ENCODE peak calls at places on chromosomes 11 and 22, in seven cellular contexts. One of them, this sample, is unnamed.

GRCh38 chr11:33606762-33607161 is 93.9 kb downstream of the C11orf91 start:
- DNase-seq in prostate gland: no peak
- DNase-seq in neural progenitor cell: no peak
- DNase-seq in mucosa of descending colon: no peak
- DNase-seq in fibroblast of lung: no peak
- DNase-seq in HFF-Myc: no peak
- DNase-seq in heart left ventricle: no peak
- DNase-seq in this sample: no peak

GRCh38 chr22:49574205-49574604 is 253.5 kb downstream of the BRD1 start:
- DNase-seq in prostate gland: no peak
- DNase-seq in neural progenitor cell: no peak
- DNase-seq in mucosa of descending colon: no peak
- DNase-seq in fibroblast of lung: no peak
- DNase-seq in HFF-Myc: no peak
- DNase-seq in heart left ventricle: no peak
- DNase-seq in this sample: no peak

GRCh38 chr11:116719102-116719501 is 53.7 kb downstream of the BUD13 start:
- DNase-seq in prostate gland: no peak
- DNase-seq in neural progenitor cell: no peak
- DNase-seq in mucosa of descending colon: no peak
- DNase-seq in fibroblast of lung: no peak
- DNase-seq in HFF-Myc: no peak
- DNase-seq in heart left ventricle: no peak
- DNase-seq in this sample: no peak

GRCh38 chr11:75763846-75764245 is 4.7 kb upstream of the DGAT2 start:
- DNase-seq in prostate gland: no peak
- DNase-seq in neural progenitor cell: no peak
- DNase-seq in mucosa of descending colon: no peak
- DNase-seq in fibroblast of lung: no peak
- DNase-seq in HFF-Myc: no peak
- DNase-seq in heart left ventricle: no peak
- DNase-seq in this sample: no peak

GRCh38 chr11:6079463-6079862 is 28.0 kb upstream of the OR56B4 start:
- DNase-seq in prostate gland: no peak
- DNase-seq in neural progenitor cell: no peak
- DNase-seq in mucosa of descending colon: no peak
- DNase-seq in fibroblast of lung: no peak
- DNase-seq in HFF-Myc: no peak
- DNase-seq in heart left ventricle: no peak
- DNase-seq in this sample: no peak

GRCh38 chr11:29321293-29322132 is 695.3 kb downstream of the KCNA4 start:
- DNase-seq in prostate gland: no peak
- DNase-seq in neural progenitor cell: no peak
- DNase-seq in mucosa of descending colon: no peak
- DNase-seq in fibroblast of lung: peak; percentile 93
- DNase-seq in HFF-Myc: no peak
- DNase-seq in heart left ventricle: no peak
- DNase-seq in this sample: no peak

GRCh38 chr11:134468081-134468668 is 56.1 kb upstream of the B3GAT1 start:
- DNase-seq in prostate gland: no peak
- DNase-seq in neural progenitor cell: no peak
- DNase-seq in mucosa of descending colon: peak; percentile 74
- DNase-seq in fibroblast of lung: no peak
- DNase-seq in HFF-Myc: no peak
- DNase-seq in heart left ventricle: no peak
- DNase-seq in this sample: no peak

GRCh38 chr11:93549986-93550385 is 6.8 kb upstream of the SMCO4 start:
- DNase-seq in prostate gland: no peak
- DNase-seq in neural progenitor cell: no peak
- DNase-seq in mucosa of descending colon: no peak
- DNase-seq in fibroblast of lung: no peak
- DNase-seq in HFF-Myc: no peak
- DNase-seq in heart left ventricle: no peak
- DNase-seq in this sample: no peak

GRCh38 chr22:16956290-16956689 is 51.7 kb downstream of the GAB4 start:
- DNase-seq in prostate gland: no peak
- DNase-seq in neural progenitor cell: no peak
- DNase-seq in mucosa of descending colon: no peak
- DNase-seq in fibroblast of lung: no peak
- DNase-seq in HFF-Myc: no peak
- DNase-seq in heart left ventricle: no peak
- DNase-seq in this sample: no peak

GRCh38 chr11:111069076-111069475 is 176.4 kb upstream of the POU2AF2 start:
- DNase-seq in prostate gland: no peak
- DNase-seq in neural progenitor cell: peak; percentile 15
- DNase-seq in mucosa of descending colon: no peak
- DNase-seq in fibroblast of lung: peak; percentile 36
- DNase-seq in HFF-Myc: peak; percentile 10
- DNase-seq in heart left ventricle: no peak
- DNase-seq in this sample: no peak

GRCh38 chr11:76773921-76774361 is 9.2 kb upstream of the TSKU start:
- DNase-seq in prostate gland: peak; percentile 77
- DNase-seq in neural progenitor cell: no peak
- DNase-seq in mucosa of descending colon: no peak
- DNase-seq in fibroblast of lung: no peak
- DNase-seq in HFF-Myc: no peak
- DNase-seq in heart left ventricle: peak; percentile 71
- DNase-seq in this sample: no peak

GRCh38 chr11:76321340-76321739 is 59.6 kb downstream of the THAP12 start:
- DNase-seq in prostate gland: no peak
- DNase-seq in neural progenitor cell: no peak
- DNase-seq in mucosa of descending colon: no peak
- DNase-seq in fibroblast of lung: no peak
- DNase-seq in HFF-Myc: no peak
- DNase-seq in heart left ventricle: no peak
- DNase-seq in this sample: no peak

GRCh38 chr11:118643142-118643994 is 36.0 kb downstream of the PHLDB1 start:
- DNase-seq in prostate gland: no peak
- DNase-seq in neural progenitor cell: no peak
- DNase-seq in mucosa of descending colon: no peak
- DNase-seq in fibroblast of lung: no peak
- DNase-seq in HFF-Myc: no peak
- DNase-seq in heart left ventricle: peak; percentile 79
- DNase-seq in this sample: no peak

GRCh38 chr11:83448686-83449085 is 162.5 kb upstream of the CCDC90B start:
- DNase-seq in prostate gland: no peak
- DNase-seq in neural progenitor cell: no peak
- DNase-seq in mucosa of descending colon: no peak
- DNase-seq in fibroblast of lung: no peak
- DNase-seq in HFF-Myc: no peak
- DNase-seq in heart left ventricle: no peak
- DNase-seq in this sample: no peak

GRCh38 chr11:6782720-6783119 is at the start of gene OR2AG1:
- DNase-seq in prostate gland: no peak
- DNase-seq in neural progenitor cell: no peak
- DNase-seq in mucosa of descending colon: no peak
- DNase-seq in fibroblast of lung: no peak
- DNase-seq in HFF-Myc: no peak
- DNase-seq in heart left ventricle: no peak
- DNase-seq in this sample: no peak

GRCh38 chr22:19805821-19806212 is 45.2 kb downstream of the TBX1 start:
- DNase-seq in prostate gland: no peak
- DNase-seq in neural progenitor cell: no peak
- DNase-seq in mucosa of descending colon: no peak
- DNase-seq in fibroblast of lung: no peak
- DNase-seq in HFF-Myc: no peak
- DNase-seq in heart left ventricle: no peak
- DNase-seq in this sample: no peak

GRCh38 chr11:353315-353857 is 15.9 kb upstream of the B4GALNT4 start:
- DNase-seq in prostate gland: peak; percentile 88
- DNase-seq in neural progenitor cell: no peak
- DNase-seq in mucosa of descending colon: peak; percentile 80
- DNase-seq in fibroblast of lung: peak; percentile 70
- DNase-seq in HFF-Myc: peak; percentile 54
- DNase-seq in heart left ventricle: peak; percentile 90
- DNase-seq in this sample: no peak

GRCh38 chr11:11757871-11758270 is 83.9 kb upstream of the USP47 start:
- DNase-seq in prostate gland: no peak
- DNase-seq in neural progenitor cell: peak; percentile 13
- DNase-seq in mucosa of descending colon: no peak
- DNase-seq in fibroblast of lung: no peak
- DNase-seq in HFF-Myc: no peak
- DNase-seq in heart left ventricle: no peak
- DNase-seq in this sample: no peak

GRCh38 chr11:67542169-67542568 is 18.9 kb upstream of the CABP2 start:
- DNase-seq in prostate gland: no peak
- DNase-seq in neural progenitor cell: no peak
- DNase-seq in mucosa of descending colon: no peak
- DNase-seq in fibroblast of lung: no peak
- DNase-seq in HFF-Myc: no peak
- DNase-seq in heart left ventricle: no peak
- DNase-seq in this sample: no peak

GRCh38 chr11:67544591-67545242 is 21.5 kb upstream of the CABP2 start:
- DNase-seq in prostate gland: no peak
- DNase-seq in neural progenitor cell: no peak
- DNase-seq in mucosa of descending colon: no peak
- DNase-seq in fibroblast of lung: no peak
- DNase-seq in HFF-Myc: no peak
- DNase-seq in heart left ventricle: no peak
- DNase-seq in this sample: no peak

GRCh38 chr11:67543585-67543984 is 20.3 kb upstream of the CABP2 start:
- DNase-seq in prostate gland: no peak
- DNase-seq in neural progenitor cell: no peak
- DNase-seq in mucosa of descending colon: no peak
- DNase-seq in fibroblast of lung: no peak
- DNase-seq in HFF-Myc: no peak
- DNase-seq in heart left ventricle: no peak
- DNase-seq in this sample: no peak

GRCh38 chr11:67541198-67541597 is 18.0 kb upstream of the CABP2 start:
- DNase-seq in prostate gland: no peak
- DNase-seq in neural progenitor cell: no peak
- DNase-seq in mucosa of descending colon: no peak
- DNase-seq in fibroblast of lung: no peak
- DNase-seq in HFF-Myc: no peak
- DNase-seq in heart left ventricle: no peak
- DNase-seq in this sample: no peak

GRCh38 chr11:67542971-67543370 is 19.7 kb upstream of the CABP2 start:
- DNase-seq in prostate gland: no peak
- DNase-seq in neural progenitor cell: peak; percentile 35
- DNase-seq in mucosa of descending colon: no peak
- DNase-seq in fibroblast of lung: no peak
- DNase-seq in HFF-Myc: no peak
- DNase-seq in heart left ventricle: no peak
- DNase-seq in this sample: no peak
- H3K4me3 ChIP-seq in prostate gland: no peak overlapping the region
- H3K4me3 ChIP-seq in neural progenitor cell: no peak overlapping the region
- H3K4me3 ChIP-seq in mucosa of descending colon: no peak overlapping the region
- H3K4me3 ChIP-seq in fibroblast of lung: no peak overlapping the region
- H3K4me3 ChIP-seq in HFF-Myc: no peak overlapping the region
- H3K4me3 ChIP-seq in heart left ventricle: no peak overlapping the region
- H3K4me3 ChIP-seq in this sample: no peak overlapping the region

GRCh38 chr11:88886796-88887195 is 179.0 kb downstream of the GRM5 start:
- DNase-seq in prostate gland: no peak
- DNase-seq in neural progenitor cell: peak; percentile 70
- DNase-seq in mucosa of descending colon: no peak
- DNase-seq in fibroblast of lung: no peak
- DNase-seq in HFF-Myc: peak; percentile 54
- DNase-seq in heart left ventricle: no peak
- DNase-seq in this sample: no peak
- TF ChIP-seq CTCF in prostate gland: no peak
- TF ChIP-seq CTCF in neural progenitor cell: peak; percentile 62
- TF ChIP-seq CTCF in mucosa of descending colon: no peak
- TF ChIP-seq CTCF in fibroblast of lung: peak; percentile 44
- TF ChIP-seq CTCF in HFF-Myc: peak; percentile 55
- TF ChIP-seq CTCF in heart left ventricle: no peak
- TF ChIP-seq CTCF in this sample: peak; percentile 46

GRCh38 chr22:30572840-30573593 is 1.4 kb downstream of the GAL3ST1 start:
- DNase-seq in prostate gland: no peak
- DNase-seq in neural progenitor cell: no peak
- DNase-seq in mucosa of descending colon: no peak
- DNase-seq in fibroblast of lung: no peak
- DNase-seq in HFF-Myc: no peak
- DNase-seq in heart left ventricle: no peak
- DNase-seq in this sample: no peak

GRCh38 chr22:30575859-30576258 is 1.4 kb upstream of the GAL3ST1 start:
- DNase-seq in prostate gland: no peak
- DNase-seq in neural progenitor cell: no peak
- DNase-seq in mucosa of descending colon: peak; percentile 49
- DNase-seq in fibroblast of lung: no peak
- DNase-seq in HFF-Myc: no peak
- DNase-seq in heart left ventricle: no peak
- DNase-seq in this sample: no peak

GRCh38 chr22:30573594-30574094 is 821 bp downstream of the GAL3ST1 start:
- DNase-seq in prostate gland: no peak
- DNase-seq in neural progenitor cell: no peak
- DNase-seq in mucosa of descending colon: no peak
- DNase-seq in fibroblast of lung: no peak
- DNase-seq in HFF-Myc: no peak
- DNase-seq in heart left ventricle: no peak
- DNase-seq in this sample: no peak

GRCh38 chr22:30575011-30575671 is 676 bp upstream of the GAL3ST1 start:
- DNase-seq in prostate gland: no peak
- DNase-seq in neural progenitor cell: peak; percentile 31
- DNase-seq in mucosa of descending colon: no peak
- DNase-seq in fibroblast of lung: peak; percentile 84
- DNase-seq in HFF-Myc: no peak
- DNase-seq in heart left ventricle: peak; percentile 40
- DNase-seq in this sample: no peak

DNA sequence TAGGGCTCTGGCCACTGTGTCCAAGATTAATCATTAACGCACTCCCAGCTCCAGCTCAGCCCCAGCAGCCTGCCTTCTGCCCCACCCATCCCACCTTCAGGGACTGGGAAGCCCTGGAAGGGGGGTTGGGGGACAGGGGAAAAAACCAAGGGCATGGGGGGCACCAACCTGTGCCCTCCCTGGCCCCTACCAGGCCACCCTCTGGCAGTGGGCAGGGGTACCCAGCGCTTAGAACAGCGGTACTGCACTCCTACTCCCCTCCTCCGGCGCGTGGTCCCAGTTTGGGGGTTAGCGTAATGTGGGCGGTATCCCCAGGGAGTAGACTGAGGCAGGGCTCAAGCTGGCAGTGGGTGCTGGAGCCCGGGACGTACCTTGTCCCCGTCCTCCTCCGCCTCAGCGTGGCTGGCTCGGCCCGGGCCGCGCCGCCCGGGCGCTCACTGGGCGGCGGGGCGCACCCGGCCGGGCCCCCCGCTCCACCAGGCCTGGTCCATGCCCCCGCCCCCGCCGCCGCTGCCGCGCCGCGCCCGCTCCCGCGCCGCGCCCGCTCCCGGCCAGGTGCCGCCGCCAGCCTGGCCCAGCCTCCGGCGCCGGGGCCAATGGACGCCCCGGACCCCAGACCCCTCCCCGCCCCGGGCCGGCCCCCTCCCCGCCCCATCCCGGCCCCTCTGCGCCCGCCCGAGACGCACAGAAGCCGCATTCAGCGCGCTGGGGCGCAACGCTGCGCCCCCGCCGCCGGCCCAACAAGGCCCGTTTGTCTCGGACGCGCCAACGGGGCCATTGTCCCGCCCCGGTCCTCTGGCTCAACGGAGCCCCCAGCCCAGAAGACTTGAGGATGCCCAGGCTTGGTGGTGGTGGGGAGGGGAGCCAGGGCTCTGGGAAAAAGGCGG is at the start of gene GAL3ST1:
- DNase-seq in prostate gland: no peak
- DNase-seq in neural progenitor cell: peak; percentile 80
- DNase-seq in mucosa of descending colon: no peak
- DNase-seq in fibroblast of lung: no peak
- DNase-seq in HFF-Myc: no peak
- DNase-seq in heart left ventricle: no peak
- DNase-seq in this sample: no peak
- H3K4me3 ChIP-seq in prostate gland: peak within 1 kb of the TSS; percentile 21
- H3K4me3 ChIP-seq in neural progenitor cell: peak within 1 kb of the TSS; percentile 70
- H3K4me3 ChIP-seq in mucosa of descending colon: peak within 1 kb of the TSS; percentile 9
- H3K4me3 ChIP-seq in fibroblast of lung: no peak within 1 kb of the TSS
- H3K4me3 ChIP-seq in HFF-Myc: no peak within 1 kb of the TSS
- H3K4me3 ChIP-seq in heart left ventricle: no peak within 1 kb of the TSS
- H3K4me3 ChIP-seq in this sample: peak within 1 kb of the TSS; percentile 56

GRCh38 chr11:65593518-65594414 is 1.8 kb downstream of the KCNK7 start:
- DNase-seq in prostate gland: no peak
- DNase-seq in neural progenitor cell: peak; percentile 73
- DNase-seq in mucosa of descending colon: no peak
- DNase-seq in fibroblast of lung: peak; percentile 27
- DNase-seq in HFF-Myc: no peak
- DNase-seq in heart left ventricle: peak; percentile 63
- DNase-seq in this sample: no peak
- TF ChIP-seq CTCF in prostate gland: peak; percentile 64
- TF ChIP-seq CTCF in neural progenitor cell: peak; percentile 70
- TF ChIP-seq CTCF in mucosa of descending colon: no peak
- TF ChIP-seq CTCF in fibroblast of lung: peak; percentile 56
- TF ChIP-seq CTCF in HFF-Myc: peak; percentile 74
- TF ChIP-seq CTCF in heart left ventricle: peak; percentile 69
- TF ChIP-seq CTCF in this sample: peak; percentile 79